ENCODE peak calls at places on chromosomes 2 and 18, in seven cellular contexts. G is coronary artery; O is right lobe of liver; F is pancreas; T is AG10803; R is CD8-positive, alpha-beta T cell; Y is cardiac fibroblast. U is an unnamed sample.

GRCh38 chr18:59910967-59911366 is 11.2 kb downstream of the PMAIP1 start:
- DNase-seq in F (no peak), R (no peak), T (peak), G (no peak), Y (peak), O (peak), U (no peak)

GRCh38 chr2:1140389-1141003 is 189.8 kb downstream of the SNTG2 start:
- DNase-seq in T (no peak), R (no peak), Y (peak), O (no peak), F (peak), G (no peak), U (no peak)

GRCh38 chr2:112542974-112543760 is 902 bp downstream of the POLR1B start:
- DNase-seq in F (no peak), Y (peak), G (no peak), T (peak), O (no peak), R (no peak), U (no peak)

GRCh38 chr2:239316562-239317465 is 84.0 kb downstream of the HDAC4 start:
- DNase-seq in G (peak), F (peak), T (peak), Y (peak), R (no peak), O (peak), U (no peak)

GRCh38 chr18:7979714-7980113 is 412.6 kb downstream of the PTPRM start:
- DNase-seq in T (no peak), G (no peak), F (no peak), R (no peak), O (no peak), Y (no peak), U (no peak)

GRCh38 chr18:55501594-55502345 is 86.2 kb downstream of the TCF4 start:
- DNase-seq in F (no peak), O (no peak), Y (peak), R (no peak), G (no peak), T (no peak), U (peak)

GRCh38 chr2:205738341-205738968 is 56.2 kb downstream of the NRP2 start:
- DNase-seq in O (no peak), T (no peak), R (no peak), G (no peak), Y (peak), F (no peak), U (no peak)

GRCh38 chr2:120430501-120430830 is 84.5 kb downstream of the INHBB start:
- DNase-seq in F (no peak), Y (no peak), G (peak), O (no peak), T (no peak), R (no peak), U (no peak)

GRCh38 chr2:126634273-126634861 is 21.6 kb upstream of the GYPC start:
- DNase-seq in T (peak), R (no peak), F (peak), O (no peak), G (peak), Y (peak), U (no peak)

GRCh38 chr18:59660976-59661743 is 36.1 kb downstream of the CCBE1 start:
- DNase-seq in T (peak), R (no peak), F (no peak), O (no peak), G (no peak), Y (peak), U (peak)

DNA sequence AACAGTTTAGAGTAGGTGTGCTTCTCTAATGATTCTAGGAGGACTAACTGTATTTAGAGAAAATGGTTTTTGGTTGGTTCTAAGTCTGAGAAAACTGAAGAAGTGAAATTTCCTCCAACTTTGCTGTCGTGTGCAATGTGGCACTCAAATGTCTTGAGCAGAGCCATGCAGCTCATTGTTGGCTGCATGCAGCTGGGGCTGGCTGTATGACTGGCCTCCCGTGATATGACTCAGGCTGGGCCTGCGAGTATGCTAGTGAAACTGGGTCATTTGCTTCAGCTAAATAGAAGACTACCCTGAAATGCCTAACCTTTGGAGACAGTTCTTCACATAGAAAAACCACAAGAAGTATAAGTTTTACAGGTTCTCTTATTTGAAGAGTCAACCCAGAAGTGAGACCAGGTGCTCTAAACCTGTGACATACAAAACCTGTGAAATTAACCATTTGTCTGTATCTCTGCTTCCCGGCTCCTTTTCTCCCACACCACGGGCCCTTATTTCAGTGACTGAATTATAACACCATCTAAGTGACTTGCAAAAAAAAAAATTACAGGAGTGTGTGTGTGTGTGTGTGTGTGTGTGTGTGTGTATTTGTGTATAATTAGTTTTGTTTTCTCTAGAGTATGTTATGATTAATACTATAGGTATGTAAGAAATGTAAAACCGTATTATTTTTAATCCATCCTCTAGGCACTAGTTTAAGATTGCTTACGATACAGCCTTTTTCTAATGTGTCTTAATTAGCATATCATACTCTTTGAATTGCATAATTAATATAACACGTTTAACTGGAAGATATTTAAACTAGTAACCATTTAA is 15.9 kb downstream of the POLI start:
- DNase-seq in R (no peak), T (peak), G (no peak), F (no peak), Y (peak), O (no peak), U (no peak)
- H3K4me3 ChIP-seq in R (no peak), T (no peak), G (no peak), F (no peak), Y (no peak), O (no peak), U (no peak)

GRCh38 chr18:3771121-3771971 is 321.4 kb downstream of the TGIF1 start:
- DNase-seq in R (peak), T (peak), G (peak), Y (peak), O (peak), F (peak), U (peak)
- TF ChIP-seq CTCF in R (peak), T (peak), G (peak), Y (peak), O (peak), F (peak), U (peak)

DNA sequence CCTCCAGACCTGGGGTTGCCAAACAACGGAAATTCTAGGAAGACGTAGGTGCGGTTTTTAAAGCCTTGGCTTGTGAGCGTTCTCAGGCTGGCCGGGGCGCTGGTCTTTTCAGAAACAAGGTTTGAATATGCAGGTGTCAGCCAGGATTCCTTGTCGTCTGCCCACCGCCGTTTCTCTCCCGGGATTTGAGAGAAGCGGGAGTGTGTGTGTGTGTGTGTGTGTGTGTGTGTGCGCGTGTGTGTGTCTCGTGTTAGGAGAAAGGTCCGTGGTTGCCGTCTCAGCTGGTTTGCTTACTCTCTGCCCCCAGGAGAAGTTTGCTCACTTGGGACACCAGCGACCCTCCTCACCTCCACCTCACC is 1.0 kb upstream of the ONECUT2 start:
- DNase-seq in T (no peak), G (no peak), O (peak), R (no peak), Y (no peak), F (no peak), U (no peak)
- H3K4me3 ChIP-seq in T (peak), G (peak), O (peak), R (no peak), Y (no peak), F (no peak), U (peak)

GRCh38 chr2:16322308-16323130 is 343.1 kb downstream of the CYRIA start:
- DNase-seq in R (no peak), T (no peak), F (no peak), G (no peak), Y (no peak), O (no peak), U (no peak)

GRCh38 chr2:16320716-16321115 is 344.9 kb downstream of the CYRIA start:
- DNase-seq in Y (no peak), R (no peak), O (no peak), F (no peak), T (no peak), G (no peak), U (no peak)

GRCh38 chr2:16323131-16323520 is 342.5 kb downstream of the CYRIA start:
- DNase-seq in G (no peak), T (no peak), O (no peak), F (no peak), R (no peak), Y (no peak), U (no peak)

GRCh38 chr2:16321256-16321655 is 344.4 kb downstream of the CYRIA start:
- DNase-seq in O (no peak), G (no peak), F (no peak), R (no peak), Y (no peak), T (no peak), U (no peak)

DNA sequence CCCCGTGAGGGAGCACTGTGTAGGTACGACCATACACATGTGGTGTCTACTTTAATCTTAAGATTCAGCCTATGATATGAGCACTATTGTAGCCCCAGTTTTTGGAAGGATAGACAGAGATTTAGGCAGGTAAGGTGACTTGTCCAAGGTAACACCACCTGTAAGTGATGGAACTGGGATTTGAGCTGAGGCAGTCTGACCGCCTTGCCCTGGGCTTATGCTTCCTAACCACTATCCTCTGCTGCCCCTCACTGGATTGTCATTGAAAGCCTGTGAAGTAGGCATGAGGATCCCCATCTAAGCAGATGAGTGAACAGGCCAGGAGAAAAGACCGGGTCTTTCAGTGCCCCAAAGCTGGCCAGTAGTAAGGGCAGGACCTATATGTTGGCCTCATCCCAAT is 343.8 kb downstream of the CYRIA start:
- DNase-seq in F (no peak), T (no peak), G (no peak), R (no peak), Y (no peak), O (no peak), U (no peak)
- TF ChIP-seq CTCF in F (no peak), T (no peak), G (no peak), R (no peak), Y (no peak), O (no peak), U (no peak)

GRCh38 chr2:27071990-27072830 is 756 bp upstream of the OST4 start:
- DNase-seq in T (no peak), G (peak), F (no peak), R (no peak), O (no peak), Y (peak), U (peak)

GRCh38 chr2:27070653-27071276 is 689 bp downstream of the OST4 start:
- DNase-seq in Y (no peak), F (no peak), O (no peak), T (no peak), R (no peak), G (no peak), U (no peak)

GRCh38 chr2:27073782-27074181 is 2.3 kb upstream of the OST4 start:
- DNase-seq in O (no peak), T (no peak), F (no peak), R (no peak), G (no peak), Y (no peak), U (no peak)

GRCh38 chr2:27071277-27071989 is at the start of gene OST4:
- DNase-seq in T (peak), Y (peak), O (peak), R (peak), F (peak), G (peak), U (peak)

DNA sequence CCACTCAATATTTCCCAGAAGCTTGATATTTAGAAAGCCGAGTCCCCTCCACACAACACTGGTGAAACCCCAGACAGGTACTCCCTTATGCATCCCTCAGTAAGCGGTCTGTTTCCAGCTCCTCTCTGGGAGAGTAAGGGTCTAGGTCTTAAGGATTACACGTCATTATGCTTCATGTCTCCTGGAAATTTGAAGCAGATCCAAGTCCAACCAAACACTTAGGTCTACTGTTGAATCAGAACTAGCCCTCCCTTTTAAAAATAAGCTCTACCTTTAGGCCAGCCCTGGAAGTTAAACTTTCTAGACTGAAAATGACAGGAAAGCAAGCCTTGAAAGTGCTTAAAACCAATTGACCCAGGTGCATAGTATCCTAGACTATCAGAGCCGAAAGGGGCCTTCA is 1.5 kb upstream of the OST4 start:
- DNase-seq in T (no peak), G (no peak), Y (peak), O (no peak), F (no peak), R (no peak), U (peak)
- H3K4me3 ChIP-seq in T (no peak), G (no peak), Y (no peak), O (no peak), F (no peak), R (no peak), U (no peak)

GRCh38 chr2:225556461-225556860 is 157.0 kb downstream of the NYAP2 start:
- DNase-seq in Y (no peak), F (no peak), T (no peak), O (no peak), G (no peak), R (no peak), U (no peak)
- TF ChIP-seq CTCF in Y (no peak), F (no peak), T (no peak), O (no peak), G (no peak), R (no peak), U (no peak)

GRCh38 chr2:144516417-144516980 is 3.4 kb downstream of the ZEB2 start:
- DNase-seq in T (peak), R (no peak), O (no peak), G (no peak), Y (peak), F (peak), U (no peak)
- H3K4me3 ChIP-seq in T (peak), R (peak), O (peak), G (peak), Y (peak), F (peak), U (peak)

DNA sequence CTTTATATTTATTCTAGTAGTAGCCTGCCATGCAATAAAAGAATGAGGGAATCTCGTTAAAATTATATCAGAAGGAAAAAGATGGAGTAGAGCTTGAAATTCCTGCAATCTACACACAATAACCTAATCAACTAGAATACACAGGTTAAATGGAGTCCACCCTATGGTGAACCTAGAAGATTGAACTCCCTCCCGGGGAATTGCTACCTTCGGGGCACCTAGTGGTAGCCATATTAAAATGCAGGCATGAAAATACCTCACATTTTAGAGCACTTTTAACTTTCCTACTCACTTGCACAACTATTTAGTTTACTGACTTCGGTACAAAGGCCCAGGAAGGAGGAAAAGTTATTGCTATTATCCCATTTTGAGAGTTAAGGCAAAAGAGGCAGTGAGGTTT is 174.5 kb downstream of the SS18 start:
- DNase-seq in O (no peak), T (no peak), Y (no peak), R (no peak), F (no peak), G (no peak), U (no peak)
- TF ChIP-seq CTCF in O (no peak), T (no peak), Y (peak), R (no peak), F (no peak), G (no peak), U (peak)